ENCODE peak calls at places on chromosomes 1 and 21, in ten cellular contexts. One of them, this sample, is unnamed.
A peak's percentile ranks its signal among the peaks of the same experiment; 100 is the strongest.

GRCh38 chr1:167713330-167714081 is 8.3 kb upstream of the MPZL1 start:
- DNase-seq in NCI-H345: no peak
- DNase-seq in cerebellum: no peak
- DNase-seq in HAP-1: peak; percentile 33
- DNase-seq in coronary artery: peak; percentile 79
- DNase-seq in stimulated activated CD8-positive, alpha-beta memory T cell treated with anti-CD3 and anti-CD28 coated beads, Interleukin-4, amount 100 ng/mL, for 24 hours: no peak
- DNase-seq in left lung: peak; percentile 81
- DNase-seq in aorta: no peak
- DNase-seq in choroid plexus epithelial cell: peak; percentile 61
- DNase-seq in cerebellar cortex: peak; percentile 58
- DNase-seq in this sample: peak; percentile 10

GRCh38 chr1:94349853-94350252 is 68.3 kb upstream of the ABCD3 start:
- DNase-seq in NCI-H345: no peak
- DNase-seq in cerebellum: no peak
- DNase-seq in HAP-1: no peak
- DNase-seq in coronary artery: no peak
- DNase-seq in stimulated activated CD8-positive, alpha-beta memory T cell treated with anti-CD3 and anti-CD28 coated beads, Interleukin-4, amount 100 ng/mL, for 24 hours: no peak
- DNase-seq in left lung: no peak
- DNase-seq in aorta: no peak
- DNase-seq in choroid plexus epithelial cell: no peak
- DNase-seq in cerebellar cortex: peak; percentile 10
- DNase-seq in this sample: no peak

GRCh38 chr1:10651377-10651776 is 145.1 kb downstream of the CASZ1 start:
- DNase-seq in NCI-H345: no peak
- DNase-seq in cerebellum: no peak
- DNase-seq in HAP-1: no peak
- DNase-seq in coronary artery: no peak
- DNase-seq in stimulated activated CD8-positive, alpha-beta memory T cell treated with anti-CD3 and anti-CD28 coated beads, Interleukin-4, amount 100 ng/mL, for 24 hours: no peak
- DNase-seq in left lung: no peak
- DNase-seq in aorta: no peak
- DNase-seq in choroid plexus epithelial cell: no peak
- DNase-seq in cerebellar cortex: no peak
- DNase-seq in this sample: no peak

GRCh38 chr21:37749132-37749531 is 167.1 kb downstream of the KCNJ6 start:
- DNase-seq in NCI-H345: no peak
- DNase-seq in cerebellum: no peak
- DNase-seq in HAP-1: no peak
- DNase-seq in coronary artery: no peak
- DNase-seq in stimulated activated CD8-positive, alpha-beta memory T cell treated with anti-CD3 and anti-CD28 coated beads, Interleukin-4, amount 100 ng/mL, for 24 hours: no peak
- DNase-seq in left lung: no peak
- DNase-seq in aorta: no peak
- DNase-seq in choroid plexus epithelial cell: no peak
- DNase-seq in cerebellar cortex: no peak
- DNase-seq in this sample: no peak

GRCh38 chr1:232599178-232600041 is 30.5 kb downstream of the SIPA1L2 start:
- DNase-seq in NCI-H345: peak; percentile 25
- DNase-seq in cerebellum: no peak
- DNase-seq in HAP-1: no peak
- DNase-seq in coronary artery: no peak
- DNase-seq in stimulated activated CD8-positive, alpha-beta memory T cell treated with anti-CD3 and anti-CD28 coated beads, Interleukin-4, amount 100 ng/mL, for 24 hours: no peak
- DNase-seq in left lung: no peak
- DNase-seq in aorta: no peak
- DNase-seq in choroid plexus epithelial cell: no peak
- DNase-seq in cerebellar cortex: no peak
- DNase-seq in this sample: no peak

GRCh38 chr1:32055426-32055825 is 17.3 kb upstream of the TMEM39B start:
- DNase-seq in NCI-H345: no peak
- DNase-seq in cerebellum: no peak
- DNase-seq in HAP-1: no peak
- DNase-seq in coronary artery: no peak
- DNase-seq in stimulated activated CD8-positive, alpha-beta memory T cell treated with anti-CD3 and anti-CD28 coated beads, Interleukin-4, amount 100 ng/mL, for 24 hours: no peak
- DNase-seq in left lung: no peak
- DNase-seq in aorta: no peak
- DNase-seq in choroid plexus epithelial cell: no peak
- DNase-seq in cerebellar cortex: no peak
- DNase-seq in this sample: no peak

GRCh38 chr1:167304165-167304564 is 83.5 kb downstream of the POU2F1 start:
- DNase-seq in NCI-H345: no peak
- DNase-seq in cerebellum: no peak
- DNase-seq in HAP-1: no peak
- DNase-seq in coronary artery: no peak
- DNase-seq in stimulated activated CD8-positive, alpha-beta memory T cell treated with anti-CD3 and anti-CD28 coated beads, Interleukin-4, amount 100 ng/mL, for 24 hours: no peak
- DNase-seq in left lung: no peak
- DNase-seq in aorta: no peak
- DNase-seq in choroid plexus epithelial cell: no peak
- DNase-seq in cerebellar cortex: no peak
- DNase-seq in this sample: no peak

GRCh38 chr1:49995734-49996133 is 28.0 kb downstream of the AGBL4 start:
- DNase-seq in NCI-H345: no peak
- DNase-seq in cerebellum: no peak
- DNase-seq in HAP-1: no peak
- DNase-seq in coronary artery: no peak
- DNase-seq in stimulated activated CD8-positive, alpha-beta memory T cell treated with anti-CD3 and anti-CD28 coated beads, Interleukin-4, amount 100 ng/mL, for 24 hours: no peak
- DNase-seq in left lung: no peak
- DNase-seq in aorta: no peak
- DNase-seq in choroid plexus epithelial cell: no peak
- DNase-seq in cerebellar cortex: no peak
- DNase-seq in this sample: no peak

GRCh38 chr21:15135867-15136629 is 71.2 kb upstream of the NRIP1 start:
- DNase-seq in NCI-H345: no peak
- DNase-seq in cerebellum: no peak
- DNase-seq in HAP-1: no peak
- DNase-seq in coronary artery: no peak
- DNase-seq in stimulated activated CD8-positive, alpha-beta memory T cell treated with anti-CD3 and anti-CD28 coated beads, Interleukin-4, amount 100 ng/mL, for 24 hours: no peak
- DNase-seq in left lung: no peak
- DNase-seq in aorta: no peak
- DNase-seq in choroid plexus epithelial cell: no peak
- DNase-seq in cerebellar cortex: no peak
- DNase-seq in this sample: no peak

This sample was measured in Ammon's horn.